ENCODE peak calls at places on chromosomes 6 and 20, in four cellular contexts. One of them, this sample, is unnamed.

GRCh38 chr6:139014945-139015344 is 13.6 kb upstream of the ABRACL start:
- ATAC-seq in left lung: no peak
- ATAC-seq in body of pancreas: peak
- ATAC-seq in gastrocnemius medialis: no peak
- ATAC-seq in this sample: no peak

GRCh38 chr6:152595507-152595906 is 41.7 kb downstream of the SYNE1 start:
- ATAC-seq in left lung: peak
- ATAC-seq in body of pancreas: peak
- ATAC-seq in gastrocnemius medialis: no peak
- ATAC-seq in this sample: no peak

GRCh38 chr6:90386796-90387390 is 90.2 kb upstream of the BACH2 start:
- ATAC-seq in left lung: no peak
- ATAC-seq in body of pancreas: no peak
- ATAC-seq in gastrocnemius medialis: peak
- ATAC-seq in this sample: no peak

GRCh38 chr20:4069741-4070140 is 54.4 kb upstream of the RNF24 start:
- ATAC-seq in left lung: no peak
- ATAC-seq in body of pancreas: no peak
- ATAC-seq in gastrocnemius medialis: peak
- ATAC-seq in this sample: no peak

GRCh38 chr20:46640536-46641311 is 10.5 kb downstream of the SLC13A3 start:
- ATAC-seq in left lung: no peak
- ATAC-seq in body of pancreas: no peak
- ATAC-seq in gastrocnemius medialis: no peak
- ATAC-seq in this sample: no peak

GRCh38 chr6:130362128-130362527 is 3.7 kb upstream of the TMEM200A start:
- ATAC-seq in left lung: no peak
- ATAC-seq in body of pancreas: no peak
- ATAC-seq in gastrocnemius medialis: no peak
- ATAC-seq in this sample: no peak

GRCh38 chr6:167988945-167989841 is 8.3 kb upstream of the KIF25 start:
- ATAC-seq in left lung: no peak
- ATAC-seq in body of pancreas: no peak
- ATAC-seq in gastrocnemius medialis: no peak
- ATAC-seq in this sample: no peak

GRCh38 chr20:198225-198624 is 8.7 kb upstream of the DEFB128 start:
- ATAC-seq in left lung: no peak
- ATAC-seq in body of pancreas: no peak
- ATAC-seq in gastrocnemius medialis: no peak
- ATAC-seq in this sample: no peak

GRCh38 chr6:1390071-1390804 is 862 bp downstream of the FOXF2 start:
- ATAC-seq in left lung: peak
- ATAC-seq in body of pancreas: peak
- ATAC-seq in gastrocnemius medialis: peak
- ATAC-seq in this sample: peak

GRCh38 chr6:144400321-144400720 is 115.2 kb downstream of the UTRN start:
- ATAC-seq in left lung: no peak
- ATAC-seq in body of pancreas: no peak
- ATAC-seq in gastrocnemius medialis: no peak
- ATAC-seq in this sample: no peak
- TF ChIP-seq CTCF in left lung: no peak
- TF ChIP-seq CTCF in body of pancreas: no peak
- TF ChIP-seq CTCF in gastrocnemius medialis: no peak
- TF ChIP-seq CTCF in this sample: no peak

GRCh38 chr20:17875981-17876385 is 92.6 kb downstream of the SNX5 start:
- ATAC-seq in left lung: no peak
- ATAC-seq in body of pancreas: no peak
- ATAC-seq in gastrocnemius medialis: no peak
- ATAC-seq in this sample: no peak
- TF ChIP-seq CTCF in left lung: no peak
- TF ChIP-seq CTCF in body of pancreas: no peak
- TF ChIP-seq CTCF in gastrocnemius medialis: no peak
- TF ChIP-seq CTCF in this sample: no peak

DNA sequence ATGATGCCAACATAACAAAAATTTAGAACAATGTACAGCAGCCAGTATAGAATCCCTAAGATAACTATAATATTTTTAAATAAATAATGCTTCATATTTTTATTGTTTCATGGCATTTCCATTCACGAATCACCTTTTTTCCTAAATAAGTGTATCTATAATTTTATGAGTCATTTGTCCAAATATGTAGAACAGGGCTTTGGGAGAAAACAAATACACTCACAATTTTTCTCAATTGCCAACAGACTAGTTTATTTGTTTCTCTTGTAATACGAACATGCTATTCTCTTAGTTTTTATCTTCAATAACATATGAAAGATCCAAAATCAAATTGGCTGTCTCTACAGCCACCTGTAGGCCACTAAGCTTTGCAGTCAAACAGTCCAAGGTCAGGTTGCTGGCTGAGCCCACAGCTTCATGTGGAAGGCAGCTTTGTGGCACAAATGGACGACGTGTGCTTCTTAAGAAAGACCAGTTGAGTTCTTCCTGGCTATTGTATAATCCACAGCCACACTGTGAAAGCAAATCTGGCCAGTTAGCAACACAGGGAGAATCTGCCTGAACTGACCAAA is 29.0 kb downstream of the MKKS start:
- ATAC-seq in left lung: no peak
- ATAC-seq in body of pancreas: no peak
- ATAC-seq in gastrocnemius medialis: no peak
- ATAC-seq in this sample: no peak
- TF ChIP-seq CTCF in left lung: no peak
- TF ChIP-seq CTCF in body of pancreas: peak
- TF ChIP-seq CTCF in gastrocnemius medialis: no peak
- TF ChIP-seq CTCF in this sample: no peak

DNA sequence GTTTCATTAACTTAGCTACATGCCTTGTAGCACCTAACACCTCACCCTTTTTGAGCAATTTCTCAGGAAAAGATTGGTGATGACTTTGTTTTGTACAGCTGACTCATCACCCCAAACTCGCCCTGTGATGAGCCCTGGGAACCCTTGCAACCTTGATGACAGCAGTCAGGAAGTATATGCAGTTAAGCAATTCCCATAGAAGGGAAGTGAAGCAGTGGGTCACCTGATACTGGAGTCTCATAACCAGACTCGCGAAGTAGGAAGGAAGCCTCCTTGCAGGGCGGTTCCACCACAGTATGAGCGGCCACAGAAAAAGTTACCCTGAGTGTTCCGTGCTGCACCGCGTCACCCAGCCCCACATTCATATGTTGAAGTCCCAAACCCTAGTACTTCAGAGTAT is 82.0 kb upstream of the EDN1 start:
- ATAC-seq in left lung: peak
- ATAC-seq in body of pancreas: no peak
- ATAC-seq in gastrocnemius medialis: no peak
- ATAC-seq in this sample: no peak
- TF ChIP-seq CTCF in left lung: no peak
- TF ChIP-seq CTCF in body of pancreas: no peak
- TF ChIP-seq CTCF in gastrocnemius medialis: no peak
- TF ChIP-seq CTCF in this sample: no peak